ENCODE peak calls at places on chromosomes 1 and 21, in seven cellular contexts. Z is omental fat pad, J is endodermal cell, G is putamen, T is neural progenitor cell, N is fibroblast of mammary gland, R is left lung. Y is an unnamed sample.

GRCh38 chr1:95974586-95974985 is 740.6 kb downstream of the RWDD3 start:
- DNase-seq in N (peak; percentile 18), G (no peak), Z (no peak), J (peak; percentile 58), R (no peak), T (no peak), Y (no peak)

GRCh38 chr1:171727778-171728177 is 14.1 kb downstream of the VAMP4 start:
- DNase-seq in J (no peak), G (no peak), N (no peak), T (no peak), Z (no peak), R (no peak), Y (no peak)

GRCh38 chr1:54596756-54597155 is 26.6 kb downstream of the FAM151A start:
- DNase-seq in T (no peak), G (no peak), N (no peak), J (no peak), Z (no peak), R (no peak), Y (no peak)

GRCh38 chr1:65503427-65503826 is 83.0 kb downstream of the LEPR start:
- DNase-seq in T (no peak), J (no peak), G (no peak), Z (no peak), R (no peak), N (no peak), Y (no peak)

GRCh38 chr1:36008546-36009197 is 75.2 kb upstream of the TEKT2 start:
- DNase-seq in T (no peak), N (peak; percentile 34), R (no peak), G (no peak), Z (no peak), J (no peak), Y (no peak)

GRCh38 chr1:211630236-211631081 is 45.0 kb downstream of the NEK2 start:
- DNase-seq in N (no peak), G (no peak), J (peak; percentile 90), Z (no peak), R (no peak), T (peak; percentile 36), Y (no peak)

GRCh38 chr1:93670141-93670540 is 11.5 kb downstream of the BCAR3 start:
- DNase-seq in J (no peak), R (no peak), T (no peak), Z (no peak), G (no peak), N (peak; percentile 93), Y (no peak)

GRCh38 chr1:207030522-207031009 is 2.0 kb downstream of the C1orf116 start:
- DNase-seq in Z (no peak), T (no peak), R (no peak), G (no peak), N (no peak), J (no peak), Y (no peak)

GRCh38 chr1:21647431-21648373 is 21.5 kb downstream of the RAP1GAP start:
- DNase-seq in Z (no peak), J (peak; percentile 98), N (peak; percentile 59), G (no peak), T (peak; percentile 93), R (no peak), Y (no peak)

GRCh38 chr1:205270764-205271163 is 43.0 kb downstream of the TMCC2 start:
- DNase-seq in G (peak; percentile 74), R (no peak), J (no peak), T (no peak), Z (no peak), N (peak; percentile 70), Y (no peak)

GRCh38 chr21:25496825-25497482 is 110.3 kb downstream of the MRPL39 start:
- DNase-seq in Z (no peak), T (no peak), G (no peak), R (no peak), J (no peak), N (peak; percentile 89), Y (no peak)

GRCh38 chr1:5286244-5286643 is 631.8 kb downstream of the AJAP1 start:
- DNase-seq in G (peak; percentile 17), Z (no peak), T (no peak), N (no peak), J (peak; percentile 62), R (no peak), Y (no peak)

GRCh38 chr1:170619167-170620030 is 44.5 kb upstream of the PRRX1 start:
- DNase-seq in G (no peak), R (no peak), N (peak; percentile 86), Z (no peak), T (no peak), J (no peak), Y (no peak)

GRCh38 chr1:56506314-56506743 is 73.0 kb downstream of the PLPP3 start:
- DNase-seq in G (no peak), N (no peak), R (peak; percentile 80), T (no peak), Z (no peak), J (no peak), Y (peak; percentile 57)

GRCh38 chr1:61727544-61727943 is 2.6 kb upstream of the TM2D1 start:
- DNase-seq in N (no peak), G (no peak), R (no peak), J (no peak), T (no peak), Z (no peak), Y (no peak)

GRCh38 chr1:54371038-54371935 is 34.9 kb downstream of the SSBP3 start:
- DNase-seq in J (no peak), N (no peak), Z (no peak), G (no peak), T (no peak), R (no peak), Y (no peak)

GRCh38 chr1:8424539-8425116 is 106.7 kb downstream of the SLC45A1 start:
- DNase-seq in T (peak; percentile 61), J (peak; percentile 89), Z (no peak), R (no peak), N (no peak), G (no peak), Y (peak; percentile 66)

GRCh38 chr1:209768354-209768774 is 12.5 kb downstream of the TRAF3IP3 start:
- DNase-seq in Z (no peak), J (no peak), N (no peak), G (no peak), T (no peak), R (no peak), Y (peak; percentile 67)

Y was measured in CD14-positive monocyte.